ENCODE peak calls at places on chromosomes 6 and 20, in six cellular contexts. One of them, this sample, is unnamed.

GRCh38 chr20:37681384-37681977 is 12.3 kb upstream of the CTNNBL1 start:
- DNase-seq in MCF 10A: no peak
- DNase-seq in BE2C: no peak
- DNase-seq in astrocyte of the spinal cord: no peak
- DNase-seq in nephron progenitor cell: peak
- DNase-seq in fibroblast of mammary gland: no peak
- DNase-seq in this sample: no peak

GRCh38 chr20:33337119-33337518 is 54.1 kb downstream of the BPIFB1 start:
- DNase-seq in BE2C: no peak
- DNase-seq in fibroblast of mammary gland: peak
- DNase-seq in MCF 10A: peak
- DNase-seq in nephron progenitor cell: no peak
- DNase-seq in astrocyte of the spinal cord: no peak
- DNase-seq in this sample: no peak

GRCh38 chr6:109397020-109397419 is 14.8 kb upstream of the CD164 start:
- DNase-seq in astrocyte of the spinal cord: peak
- DNase-seq in fibroblast of mammary gland: peak
- DNase-seq in BE2C: no peak
- DNase-seq in nephron progenitor cell: no peak
- DNase-seq in MCF 10A: peak
- DNase-seq in this sample: no peak

GRCh38 chr6:75300206-75300605 is 15.6 kb upstream of the TMEM30A start:
- DNase-seq in fibroblast of mammary gland: no peak
- DNase-seq in MCF 10A: no peak
- DNase-seq in nephron progenitor cell: no peak
- DNase-seq in BE2C: no peak
- DNase-seq in astrocyte of the spinal cord: no peak
- DNase-seq in this sample: no peak

GRCh38 chr6:117078624-117079023 is 186.7 kb upstream of the VGLL2 start:
- DNase-seq in astrocyte of the spinal cord: no peak
- DNase-seq in BE2C: no peak
- DNase-seq in nephron progenitor cell: no peak
- DNase-seq in MCF 10A: no peak
- DNase-seq in fibroblast of mammary gland: no peak
- DNase-seq in this sample: no peak

GRCh38 chr20:63136296-63136695 is 79.6 kb downstream of the YTHDF1 start:
- DNase-seq in MCF 10A: no peak
- DNase-seq in BE2C: peak
- DNase-seq in astrocyte of the spinal cord: no peak
- DNase-seq in fibroblast of mammary gland: no peak
- DNase-seq in nephron progenitor cell: no peak
- DNase-seq in this sample: no peak

GRCh38 chr6:112286010-112286409 is 31.6 kb upstream of the LAMA4 start:
- DNase-seq in BE2C: no peak
- DNase-seq in nephron progenitor cell: no peak
- DNase-seq in astrocyte of the spinal cord: no peak
- DNase-seq in fibroblast of mammary gland: no peak
- DNase-seq in MCF 10A: no peak
- DNase-seq in this sample: no peak

GRCh38 chr6:119179842-119180241 is 101.4 kb upstream of the FAM184A start:
- DNase-seq in fibroblast of mammary gland: no peak
- DNase-seq in astrocyte of the spinal cord: no peak
- DNase-seq in MCF 10A: no peak
- DNase-seq in BE2C: no peak
- DNase-seq in nephron progenitor cell: no peak
- DNase-seq in this sample: no peak

GRCh38 chr20:36284751-36285150 is 21.4 kb upstream of the DLGAP4 start:
- DNase-seq in fibroblast of mammary gland: no peak
- DNase-seq in BE2C: no peak
- DNase-seq in astrocyte of the spinal cord: no peak
- DNase-seq in MCF 10A: no peak
- DNase-seq in nephron progenitor cell: no peak
- DNase-seq in this sample: no peak

GRCh38 chr6:159899994-159900745 is 9.4 kb downstream of the MAS1 start:
- DNase-seq in MCF 10A: peak
- DNase-seq in astrocyte of the spinal cord: peak
- DNase-seq in nephron progenitor cell: no peak
- DNase-seq in fibroblast of mammary gland: peak
- DNase-seq in BE2C: no peak
- DNase-seq in this sample: no peak

GRCh38 chr6:113644861-113645575 is 212.1 kb upstream of the MARCKS start:
- DNase-seq in BE2C: no peak
- DNase-seq in astrocyte of the spinal cord: peak
- DNase-seq in nephron progenitor cell: no peak
- DNase-seq in MCF 10A: peak
- DNase-seq in fibroblast of mammary gland: peak
- DNase-seq in this sample: no peak

GRCh38 chr6:168410554-168411011 is 30.4 kb upstream of the SMOC2 start:
- DNase-seq in nephron progenitor cell: no peak
- DNase-seq in BE2C: no peak
- DNase-seq in astrocyte of the spinal cord: no peak
- DNase-seq in MCF 10A: no peak
- DNase-seq in fibroblast of mammary gland: no peak
- DNase-seq in this sample: no peak

GRCh38 chr6:30685157-30685976 is 1.1 kb downstream of the PPP1R18 start:
- DNase-seq in BE2C: peak
- DNase-seq in astrocyte of the spinal cord: peak
- DNase-seq in MCF 10A: peak
- DNase-seq in nephron progenitor cell: no peak
- DNase-seq in fibroblast of mammary gland: peak
- DNase-seq in this sample: no peak

GRCh38 chr20:47246061-47246460 is 110.4 kb downstream of the ZMYND8 start:
- DNase-seq in astrocyte of the spinal cord: no peak
- DNase-seq in fibroblast of mammary gland: no peak
- DNase-seq in MCF 10A: no peak
- DNase-seq in BE2C: no peak
- DNase-seq in nephron progenitor cell: no peak
- DNase-seq in this sample: no peak

GRCh38 chr6:143673638-143674037 is 4.1 kb upstream of the PHACTR2 start:
- DNase-seq in astrocyte of the spinal cord: peak
- DNase-seq in BE2C: no peak
- DNase-seq in MCF 10A: peak
- DNase-seq in nephron progenitor cell: peak
- DNase-seq in fibroblast of mammary gland: peak
- DNase-seq in this sample: no peak

GRCh38 chr6:80132942-80133517 is 26.6 kb downstream of the BCKDHB start:
- DNase-seq in fibroblast of mammary gland: peak
- DNase-seq in MCF 10A: peak
- DNase-seq in astrocyte of the spinal cord: peak
- DNase-seq in nephron progenitor cell: peak
- DNase-seq in BE2C: peak
- DNase-seq in this sample: peak

GRCh38 chr6:57324538-57324937 is 7.1 kb downstream of the PRIM2 start:
- DNase-seq in nephron progenitor cell: no peak
- DNase-seq in MCF 10A: no peak
- DNase-seq in fibroblast of mammary gland: peak
- DNase-seq in BE2C: no peak
- DNase-seq in astrocyte of the spinal cord: peak
- DNase-seq in this sample: no peak

GRCh38 chr6:8279094-8279805 is 156.1 kb downstream of the SLC35B3 start:
- DNase-seq in nephron progenitor cell: no peak
- DNase-seq in astrocyte of the spinal cord: no peak
- DNase-seq in BE2C: peak
- DNase-seq in MCF 10A: no peak
- DNase-seq in fibroblast of mammary gland: no peak
- DNase-seq in this sample: no peak

GRCh38 chr6:32105433-32105832 is 3.7 kb downstream of the TNXB start:
- DNase-seq in MCF 10A: no peak
- DNase-seq in astrocyte of the spinal cord: no peak
- DNase-seq in fibroblast of mammary gland: no peak
- DNase-seq in nephron progenitor cell: peak
- DNase-seq in BE2C: no peak
- DNase-seq in this sample: no peak

GRCh38 chr20:16459019-16459700 is 114.1 kb downstream of the KIF16B start:
- DNase-seq in BE2C: peak
- DNase-seq in nephron progenitor cell: no peak
- DNase-seq in MCF 10A: peak
- DNase-seq in fibroblast of mammary gland: peak
- DNase-seq in astrocyte of the spinal cord: peak
- DNase-seq in this sample: no peak

GRCh38 chr20:51540585-51540984 is 1.9 kb downstream of the NFATC2 start:
- DNase-seq in fibroblast of mammary gland: no peak
- DNase-seq in MCF 10A: no peak
- DNase-seq in nephron progenitor cell: no peak
- DNase-seq in astrocyte of the spinal cord: no peak
- DNase-seq in BE2C: no peak
- DNase-seq in this sample: no peak

GRCh38 chr20:49318430-49319203 is 40.8 kb upstream of the ZNFX1 start:
- DNase-seq in MCF 10A: no peak
- DNase-seq in astrocyte of the spinal cord: no peak
- DNase-seq in BE2C: no peak
- DNase-seq in nephron progenitor cell: peak
- DNase-seq in fibroblast of mammary gland: no peak
- DNase-seq in this sample: no peak

GRCh38 chr6:100228437-100229424 is 234.7 kb upstream of the MCHR2 start:
- DNase-seq in BE2C: peak
- DNase-seq in astrocyte of the spinal cord: peak
- DNase-seq in fibroblast of mammary gland: peak
- DNase-seq in MCF 10A: peak
- DNase-seq in nephron progenitor cell: peak
- DNase-seq in this sample: peak

GRCh38 chr6:129671442-129672344 is 38.3 kb downstream of the ARHGAP18 start:
- DNase-seq in MCF 10A: peak
- DNase-seq in nephron progenitor cell: no peak
- DNase-seq in fibroblast of mammary gland: peak
- DNase-seq in astrocyte of the spinal cord: no peak
- DNase-seq in BE2C: no peak
- DNase-seq in this sample: no peak

GRCh38 chr6:16238658-16239089 is 287 bp downstream of the GMPR start:
- DNase-seq in MCF 10A: no peak
- DNase-seq in nephron progenitor cell: no peak
- DNase-seq in BE2C: no peak
- DNase-seq in astrocyte of the spinal cord: no peak
- DNase-seq in fibroblast of mammary gland: no peak
- DNase-seq in this sample: no peak

GRCh38 chr6:4460595-4461475 is 315.4 kb upstream of the CDYL start:
- DNase-seq in nephron progenitor cell: peak
- DNase-seq in BE2C: no peak
- DNase-seq in MCF 10A: no peak
- DNase-seq in fibroblast of mammary gland: peak
- DNase-seq in astrocyte of the spinal cord: peak
- DNase-seq in this sample: peak

GRCh38 chr6:146135167-146135566 is 106.3 kb downstream of the GRM1 start:
- DNase-seq in MCF 10A: no peak
- DNase-seq in BE2C: no peak
- DNase-seq in nephron progenitor cell: no peak
- DNase-seq in astrocyte of the spinal cord: no peak
- DNase-seq in fibroblast of mammary gland: no peak
- DNase-seq in this sample: no peak

GRCh38 chr20:528923-529594 is 14.5 kb downstream of the CSNK2A1 start:
- DNase-seq in astrocyte of the spinal cord: peak
- DNase-seq in MCF 10A: peak
- DNase-seq in nephron progenitor cell: no peak
- DNase-seq in BE2C: no peak
- DNase-seq in fibroblast of mammary gland: peak
- DNase-seq in this sample: no peak

GRCh38 chr6:166683477-166683876 is 56.4 kb upstream of the RPS6KA2 start:
- DNase-seq in BE2C: no peak
- DNase-seq in nephron progenitor cell: no peak
- DNase-seq in fibroblast of mammary gland: peak
- DNase-seq in astrocyte of the spinal cord: peak
- DNase-seq in MCF 10A: no peak
- DNase-seq in this sample: no peak

GRCh38 chr6:80154160-80154559 is 47.7 kb downstream of the BCKDHB start:
- DNase-seq in astrocyte of the spinal cord: no peak
- DNase-seq in MCF 10A: no peak
- DNase-seq in nephron progenitor cell: no peak
- DNase-seq in BE2C: no peak
- DNase-seq in fibroblast of mammary gland: no peak
- DNase-seq in this sample: no peak

GRCh38 chr6:21935561-21936028 is 342.0 kb downstream of the SOX4 start:
- DNase-seq in astrocyte of the spinal cord: peak
- DNase-seq in nephron progenitor cell: peak
- DNase-seq in fibroblast of mammary gland: peak
- DNase-seq in MCF 10A: peak
- DNase-seq in BE2C: peak
- DNase-seq in this sample: no peak

GRCh38 chr6:73452107-73452461 is at the start of gene CGAS:
- DNase-seq in nephron progenitor cell: no peak
- DNase-seq in MCF 10A: peak
- DNase-seq in astrocyte of the spinal cord: peak
- DNase-seq in BE2C: no peak
- DNase-seq in fibroblast of mammary gland: peak
- DNase-seq in this sample: no peak

GRCh38 chr6:144613859-144614258 is 328.7 kb downstream of the UTRN start:
- DNase-seq in fibroblast of mammary gland: peak
- DNase-seq in nephron progenitor cell: no peak
- DNase-seq in astrocyte of the spinal cord: no peak
- DNase-seq in BE2C: no peak
- DNase-seq in MCF 10A: no peak
- DNase-seq in this sample: no peak

GRCh38 chr6:150683320-150683719 is 83.6 kb downstream of the PLEKHG1 start:
- DNase-seq in BE2C: no peak
- DNase-seq in fibroblast of mammary gland: no peak
- DNase-seq in nephron progenitor cell: no peak
- DNase-seq in astrocyte of the spinal cord: no peak
- DNase-seq in MCF 10A: no peak
- DNase-seq in this sample: no peak
- TF ChIP-seq CTCF in BE2C: no peak
- TF ChIP-seq CTCF in fibroblast of mammary gland: no peak
- TF ChIP-seq CTCF in nephron progenitor cell: no peak
- TF ChIP-seq CTCF in astrocyte of the spinal cord: no peak
- TF ChIP-seq CTCF in MCF 10A: no peak
- TF ChIP-seq CTCF in this sample: no peak

GRCh38 chr6:43796910-43797890 is 27.2 kb downstream of the VEGFA start:
- DNase-seq in MCF 10A: no peak
- DNase-seq in BE2C: no peak
- DNase-seq in nephron progenitor cell: no peak
- DNase-seq in astrocyte of the spinal cord: no peak
- DNase-seq in fibroblast of mammary gland: no peak
- DNase-seq in this sample: no peak
- TF ChIP-seq CTCF in MCF 10A: no peak
- TF ChIP-seq CTCF in BE2C: no peak
- TF ChIP-seq CTCF in nephron progenitor cell: no peak
- TF ChIP-seq CTCF in astrocyte of the spinal cord: no peak
- TF ChIP-seq CTCF in fibroblast of mammary gland: no peak
- TF ChIP-seq CTCF in this sample: no peak

GRCh38 chr6:107489636-107490567 is at the start of gene SOBP:
- DNase-seq in MCF 10A: no peak
- DNase-seq in nephron progenitor cell: peak
- DNase-seq in BE2C: peak
- DNase-seq in fibroblast of mammary gland: peak
- DNase-seq in astrocyte of the spinal cord: peak
- DNase-seq in this sample: peak
- TF ChIP-seq CTCF in MCF 10A: no peak
- TF ChIP-seq CTCF in nephron progenitor cell: no peak
- TF ChIP-seq CTCF in BE2C: no peak
- TF ChIP-seq CTCF in fibroblast of mammary gland: no peak
- TF ChIP-seq CTCF in astrocyte of the spinal cord: no peak
- TF ChIP-seq CTCF in this sample: peak

DNA sequence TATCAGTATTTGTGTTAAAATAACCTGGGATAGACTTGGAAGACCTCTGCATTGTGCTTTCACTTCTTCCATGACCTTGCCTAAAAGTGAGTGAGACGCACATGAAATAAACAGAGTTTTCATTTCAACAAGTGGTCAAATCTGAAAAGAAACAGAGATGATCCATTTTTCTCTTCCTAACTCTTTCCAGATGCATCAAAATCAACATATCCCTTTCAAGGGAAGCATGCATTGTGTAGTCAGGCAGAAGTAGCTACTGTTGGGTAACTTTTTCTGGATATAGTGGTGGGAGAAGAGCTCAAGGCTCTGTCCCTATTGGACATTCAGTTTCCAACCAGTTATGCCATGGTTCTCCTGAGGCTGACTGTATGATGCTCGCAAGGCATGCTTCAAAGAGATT is 233.0 kb upstream of the JAG1 start:
- DNase-seq in astrocyte of the spinal cord: no peak
- DNase-seq in fibroblast of mammary gland: peak
- DNase-seq in nephron progenitor cell: no peak
- DNase-seq in BE2C: no peak
- DNase-seq in MCF 10A: no peak
- DNase-seq in this sample: no peak
- TF ChIP-seq CTCF in astrocyte of the spinal cord: no peak
- TF ChIP-seq CTCF in fibroblast of mammary gland: no peak
- TF ChIP-seq CTCF in nephron progenitor cell: no peak
- TF ChIP-seq CTCF in BE2C: no peak
- TF ChIP-seq CTCF in MCF 10A: no peak
- TF ChIP-seq CTCF in this sample: no peak

This sample was measured in neural crest cell.